ENCODE peak calls at places on chromosomes 4 and X, in eight cellular contexts. One of them, this sample, is unnamed.

GRCh38 chrX:110847334-110847733 is 51.7 kb upstream of the CHRDL1 start:
- DNase-seq in body of pancreas: no peak
- DNase-seq in IMR-90: peak; percentile 63
- DNase-seq in nephron progenitor cell: peak; percentile 38
- DNase-seq in prostate gland: peak; percentile 17
- DNase-seq in uterus: no peak
- DNase-seq in sigmoid colon: no peak
- DNase-seq in AG09309: peak; percentile 33
- DNase-seq in this sample: peak; percentile 40

GRCh38 chr4:171813195-171813955 is at the start of gene GALNTL6:
- DNase-seq in sigmoid colon: peak; percentile 48
- DNase-seq in prostate gland: no peak
- DNase-seq in AG09309: no peak
- DNase-seq in nephron progenitor cell: peak; percentile 61
- DNase-seq in uterus: no peak
- DNase-seq in IMR-90: no peak
- DNase-seq in body of pancreas: no peak
- DNase-seq in this sample: no peak

GRCh38 chr4:173189117-173189693 is 20.6 kb downstream of the GALNT7 start:
- DNase-seq in prostate gland: no peak
- DNase-seq in IMR-90: peak; percentile 85
- DNase-seq in sigmoid colon: no peak
- DNase-seq in AG09309: no peak
- DNase-seq in body of pancreas: no peak
- DNase-seq in nephron progenitor cell: no peak
- DNase-seq in uterus: no peak
- DNase-seq in this sample: no peak

GRCh38 chr4:1246111-1246881 is 2.6 kb downstream of the CTBP1 start:
- DNase-seq in prostate gland: no peak
- DNase-seq in nephron progenitor cell: no peak
- DNase-seq in uterus: no peak
- DNase-seq in IMR-90: no peak
- DNase-seq in sigmoid colon: peak; percentile 64
- DNase-seq in body of pancreas: peak; percentile 83
- DNase-seq in AG09309: no peak
- DNase-seq in this sample: peak; percentile 39

GRCh38 chr4:110621839-110622751 is 782 bp downstream of the PITX2 start:
- DNase-seq in sigmoid colon: no peak
- DNase-seq in uterus: no peak
- DNase-seq in body of pancreas: no peak
- DNase-seq in prostate gland: no peak
- DNase-seq in nephron progenitor cell: peak; percentile 60
- DNase-seq in AG09309: no peak
- DNase-seq in IMR-90: no peak
- DNase-seq in this sample: no peak

GRCh38 chrX:17608898-17609297 is 128.4 kb upstream of the SCML1 start:
- DNase-seq in AG09309: no peak
- DNase-seq in sigmoid colon: no peak
- DNase-seq in nephron progenitor cell: no peak
- DNase-seq in uterus: no peak
- DNase-seq in body of pancreas: peak; percentile 73
- DNase-seq in IMR-90: no peak
- DNase-seq in prostate gland: no peak
- DNase-seq in this sample: peak; percentile 72

GRCh38 chr4:80610845-80611244 is 275.3 kb downstream of the CFAP299 start:
- DNase-seq in nephron progenitor cell: peak; percentile 15
- DNase-seq in body of pancreas: no peak
- DNase-seq in sigmoid colon: no peak
- DNase-seq in IMR-90: peak; percentile 67
- DNase-seq in prostate gland: no peak
- DNase-seq in uterus: no peak
- DNase-seq in AG09309: peak; percentile 14
- DNase-seq in this sample: peak; percentile 4

GRCh38 chr4:139934786-139935330 is 219.1 kb downstream of the MAML3 start:
- DNase-seq in prostate gland: no peak
- DNase-seq in AG09309: no peak
- DNase-seq in IMR-90: no peak
- DNase-seq in sigmoid colon: no peak
- DNase-seq in uterus: no peak
- DNase-seq in nephron progenitor cell: no peak
- DNase-seq in body of pancreas: no peak
- DNase-seq in this sample: no peak

GRCh38 chr4:113828712-113829111 is 67.2 kb upstream of the CAMK2D start:
- DNase-seq in body of pancreas: no peak
- DNase-seq in nephron progenitor cell: no peak
- DNase-seq in prostate gland: no peak
- DNase-seq in AG09309: no peak
- DNase-seq in uterus: no peak
- DNase-seq in sigmoid colon: no peak
- DNase-seq in IMR-90: peak; percentile 49
- DNase-seq in this sample: no peak

GRCh38 chr4:21949073-21949457 is 493 bp upstream of the KCNIP4 start:
- DNase-seq in sigmoid colon: no peak
- DNase-seq in uterus: peak; percentile 24
- DNase-seq in nephron progenitor cell: no peak
- DNase-seq in prostate gland: no peak
- DNase-seq in body of pancreas: peak; percentile 11
- DNase-seq in AG09309: no peak
- DNase-seq in IMR-90: no peak
- DNase-seq in this sample: no peak

GRCh38 chrX:18288716-18289115 is 65.8 kb downstream of the SCML2 start:
- DNase-seq in nephron progenitor cell: peak; percentile 18
- DNase-seq in uterus: no peak
- DNase-seq in IMR-90: no peak
- DNase-seq in body of pancreas: no peak
- DNase-seq in AG09309: no peak
- DNase-seq in sigmoid colon: no peak
- DNase-seq in prostate gland: no peak
- DNase-seq in this sample: no peak

GRCh38 chr4:121923306-121923705 is 28.6 kb downstream of the TRPC3 start:
- DNase-seq in body of pancreas: no peak
- DNase-seq in prostate gland: no peak
- DNase-seq in AG09309: no peak
- DNase-seq in IMR-90: no peak
- DNase-seq in sigmoid colon: no peak
- DNase-seq in uterus: no peak
- DNase-seq in nephron progenitor cell: no peak
- DNase-seq in this sample: no peak

GRCh38 chrX:10795721-10796120 is 175.3 kb upstream of the MID1 start:
- DNase-seq in body of pancreas: no peak
- DNase-seq in sigmoid colon: no peak
- DNase-seq in prostate gland: peak; percentile 13
- DNase-seq in nephron progenitor cell: no peak
- DNase-seq in uterus: no peak
- DNase-seq in IMR-90: no peak
- DNase-seq in AG09309: peak; percentile 37
- DNase-seq in this sample: no peak

GRCh38 chrX:136250191-136251041 is 784 bp downstream of the MAP7D3 start:
- DNase-seq in AG09309: no peak
- DNase-seq in IMR-90: no peak
- DNase-seq in nephron progenitor cell: peak; percentile 28
- DNase-seq in sigmoid colon: no peak
- DNase-seq in body of pancreas: no peak
- DNase-seq in uterus: no peak
- DNase-seq in prostate gland: no peak
- DNase-seq in this sample: peak; percentile 4

GRCh38 chr4:156547439-156547838 is 424.2 kb downstream of the PDGFC start:
- DNase-seq in sigmoid colon: no peak
- DNase-seq in prostate gland: no peak
- DNase-seq in nephron progenitor cell: no peak
- DNase-seq in body of pancreas: no peak
- DNase-seq in IMR-90: peak; percentile 97
- DNase-seq in AG09309: peak; percentile 77
- DNase-seq in uterus: peak; percentile 56
- DNase-seq in this sample: no peak

GRCh38 chr4:61385302-61385701 is 185.2 kb downstream of the ADGRL3 start:
- DNase-seq in IMR-90: no peak
- DNase-seq in nephron progenitor cell: no peak
- DNase-seq in sigmoid colon: no peak
- DNase-seq in uterus: no peak
- DNase-seq in prostate gland: no peak
- DNase-seq in body of pancreas: no peak
- DNase-seq in AG09309: no peak
- DNase-seq in this sample: no peak

GRCh38 chr4:130563185-130563890 is 1467.4 kb downstream of the C4orf33 start:
- DNase-seq in AG09309: no peak
- DNase-seq in IMR-90: peak; percentile 72
- DNase-seq in prostate gland: no peak
- DNase-seq in uterus: no peak
- DNase-seq in body of pancreas: peak; percentile 63
- DNase-seq in sigmoid colon: peak; percentile 62
- DNase-seq in nephron progenitor cell: peak; percentile 48
- DNase-seq in this sample: peak; percentile 70

GRCh38 chrX:123408856-123409737 is 225.0 kb downstream of the GRIA3 start:
- DNase-seq in body of pancreas: no peak
- DNase-seq in nephron progenitor cell: no peak
- DNase-seq in uterus: no peak
- DNase-seq in IMR-90: no peak
- DNase-seq in AG09309: no peak
- DNase-seq in prostate gland: no peak
- DNase-seq in sigmoid colon: no peak
- DNase-seq in this sample: no peak

GRCh38 chr4:38310446-38311043 is 350.3 kb downstream of the PTTG2 start:
- DNase-seq in IMR-90: no peak
- DNase-seq in nephron progenitor cell: no peak
- DNase-seq in AG09309: no peak
- DNase-seq in sigmoid colon: no peak
- DNase-seq in uterus: no peak
- DNase-seq in body of pancreas: no peak
- DNase-seq in prostate gland: no peak
- DNase-seq in this sample: no peak

GRCh38 chr4:140996757-140997156 is 136.5 kb downstream of the RNF150 start:
- DNase-seq in prostate gland: no peak
- DNase-seq in sigmoid colon: no peak
- DNase-seq in AG09309: peak; percentile 71
- DNase-seq in uterus: no peak
- DNase-seq in IMR-90: peak; percentile 78
- DNase-seq in nephron progenitor cell: no peak
- DNase-seq in body of pancreas: no peak
- DNase-seq in this sample: no peak

GRCh38 chr4:40307627-40308497 is 27.3 kb upstream of the CHRNA9 start:
- DNase-seq in AG09309: no peak
- DNase-seq in uterus: no peak
- DNase-seq in prostate gland: no peak
- DNase-seq in body of pancreas: no peak
- DNase-seq in IMR-90: no peak
- DNase-seq in sigmoid colon: peak; percentile 52
- DNase-seq in nephron progenitor cell: no peak
- DNase-seq in this sample: no peak
- TF ChIP-seq CTCF in AG09309: no peak
- TF ChIP-seq CTCF in uterus: no peak
- TF ChIP-seq CTCF in prostate gland: no peak
- TF ChIP-seq CTCF in body of pancreas: no peak
- TF ChIP-seq CTCF in IMR-90: no peak
- TF ChIP-seq CTCF in sigmoid colon: no peak
- TF ChIP-seq CTCF in nephron progenitor cell: no peak
- TF ChIP-seq CTCF in this sample: no peak

GRCh38 chr4:6875431-6875831 is 34.2 kb upstream of the TBC1D14 start:
- DNase-seq in body of pancreas: no peak
- DNase-seq in uterus: no peak
- DNase-seq in prostate gland: no peak
- DNase-seq in sigmoid colon: no peak
- DNase-seq in IMR-90: no peak
- DNase-seq in AG09309: no peak
- DNase-seq in nephron progenitor cell: no peak
- DNase-seq in this sample: no peak

GRCh38 chr4:6876440-6876839 is 33.2 kb upstream of the TBC1D14 start:
- DNase-seq in sigmoid colon: no peak
- DNase-seq in AG09309: no peak
- DNase-seq in nephron progenitor cell: no peak
- DNase-seq in uterus: no peak
- DNase-seq in IMR-90: peak; percentile 24
- DNase-seq in prostate gland: no peak
- DNase-seq in body of pancreas: no peak
- DNase-seq in this sample: no peak

GRCh38 chr4:6873792-6874461 is 35.7 kb upstream of the TBC1D14 start:
- DNase-seq in uterus: peak; percentile 67
- DNase-seq in body of pancreas: peak; percentile 72
- DNase-seq in nephron progenitor cell: peak; percentile 74
- DNase-seq in prostate gland: peak; percentile 69
- DNase-seq in AG09309: no peak
- DNase-seq in IMR-90: peak; percentile 62
- DNase-seq in sigmoid colon: peak; percentile 77
- DNase-seq in this sample: peak; percentile 64

GRCh38 chr4:6869944-6870343 is 39.7 kb upstream of the TBC1D14 start:
- DNase-seq in sigmoid colon: no peak
- DNase-seq in prostate gland: no peak
- DNase-seq in body of pancreas: no peak
- DNase-seq in uterus: no peak
- DNase-seq in AG09309: no peak
- DNase-seq in nephron progenitor cell: no peak
- DNase-seq in IMR-90: no peak
- DNase-seq in this sample: no peak

GRCh38 chr4:6873291-6873690 is 36.3 kb upstream of the TBC1D14 start:
- DNase-seq in AG09309: no peak
- DNase-seq in IMR-90: no peak
- DNase-seq in prostate gland: no peak
- DNase-seq in nephron progenitor cell: no peak
- DNase-seq in body of pancreas: no peak
- DNase-seq in sigmoid colon: no peak
- DNase-seq in uterus: no peak
- DNase-seq in this sample: no peak
- TF ChIP-seq CTCF in AG09309: peak; percentile 30
- TF ChIP-seq CTCF in IMR-90: no peak
- TF ChIP-seq CTCF in prostate gland: no peak
- TF ChIP-seq CTCF in nephron progenitor cell: no peak
- TF ChIP-seq CTCF in body of pancreas: no peak
- TF ChIP-seq CTCF in sigmoid colon: no peak
- TF ChIP-seq CTCF in uterus: no peak
- TF ChIP-seq CTCF in this sample: no peak

GRCh38 chrX:131621650-131622049 is 77.8 kb downstream of the OR13H1 start:
- DNase-seq in body of pancreas: no peak
- DNase-seq in sigmoid colon: no peak
- DNase-seq in IMR-90: no peak
- DNase-seq in AG09309: no peak
- DNase-seq in prostate gland: no peak
- DNase-seq in nephron progenitor cell: no peak
- DNase-seq in uterus: no peak
- DNase-seq in this sample: no peak

GRCh38 chrX:131626681-131627296 is 82.9 kb downstream of the OR13H1 start:
- DNase-seq in nephron progenitor cell: no peak
- DNase-seq in sigmoid colon: no peak
- DNase-seq in prostate gland: no peak
- DNase-seq in AG09309: no peak
- DNase-seq in uterus: no peak
- DNase-seq in body of pancreas: no peak
- DNase-seq in IMR-90: no peak
- DNase-seq in this sample: no peak
- TF ChIP-seq CTCF in nephron progenitor cell: peak; percentile 46
- TF ChIP-seq CTCF in sigmoid colon: no peak
- TF ChIP-seq CTCF in prostate gland: no peak
- TF ChIP-seq CTCF in AG09309: no peak
- TF ChIP-seq CTCF in uterus: no peak
- TF ChIP-seq CTCF in body of pancreas: no peak
- TF ChIP-seq CTCF in IMR-90: no peak
- TF ChIP-seq CTCF in this sample: no peak

DNA sequence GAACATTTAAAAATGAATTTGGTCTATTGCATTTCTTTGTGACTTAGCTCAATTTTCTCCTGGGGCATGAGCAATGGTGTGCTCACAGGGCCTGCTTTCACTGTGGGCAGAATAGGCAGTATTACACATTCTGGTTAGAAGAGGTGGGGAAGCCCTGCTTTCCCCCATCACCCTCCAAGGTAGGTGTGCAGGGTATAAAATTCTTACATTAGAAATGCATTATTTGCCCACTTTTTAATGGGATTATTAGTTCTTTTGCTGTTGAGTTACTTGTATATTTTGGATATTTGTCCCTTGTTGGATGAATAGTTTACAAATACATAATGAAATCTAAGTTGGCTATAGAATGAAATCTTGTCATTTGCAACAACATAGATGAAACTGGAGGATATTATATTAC is 8.3 kb upstream of the STBD1 start:
- DNase-seq in body of pancreas: no peak
- DNase-seq in nephron progenitor cell: no peak
- DNase-seq in AG09309: no peak
- DNase-seq in sigmoid colon: no peak
- DNase-seq in uterus: no peak
- DNase-seq in IMR-90: no peak
- DNase-seq in prostate gland: no peak
- DNase-seq in this sample: no peak
- TF ChIP-seq CTCF in body of pancreas: no peak
- TF ChIP-seq CTCF in nephron progenitor cell: no peak
- TF ChIP-seq CTCF in AG09309: no peak
- TF ChIP-seq CTCF in sigmoid colon: no peak
- TF ChIP-seq CTCF in uterus: no peak
- TF ChIP-seq CTCF in IMR-90: no peak
- TF ChIP-seq CTCF in prostate gland: no peak
- TF ChIP-seq CTCF in this sample: no peak